ENCODE peak calls at places on chromosome 2, in seven cellular contexts. J is fibroblast of pulmonary artery, U is dorsolateral prefrontal cortex, T is cardiac muscle cell, C is thoracic aorta, B is gastrocnemius medialis, S is lung. I is an unnamed sample.

GRCh38 chr2:67217398-67217797 is 179.7 kb upstream of the ETAA1 start:
- DNase-seq in T (no peak), B (no peak), S (no peak), J (no peak), C (no peak), U (no peak), I (no peak)

GRCh38 chr2:33469238-33469637 is 7.2 kb upstream of the RASGRP3 start:
- DNase-seq in C (no peak), T (no peak), S (no peak), J (no peak), U (no peak), B (no peak), I (no peak)

GRCh38 chr2:224263571-224264043 is 138.3 kb downstream of the FAM124B start:
- DNase-seq in C (no peak), B (no peak), U (no peak), T (no peak), S (no peak), J (peak), I (no peak)

GRCh38 chr2:28413152-28413895 is 20.7 kb downstream of the FOSL2 start:
- DNase-seq in U (no peak), S (no peak), J (no peak), C (no peak), T (no peak), B (no peak), I (no peak)

GRCh38 chr2:51535763-51536162 is 503.8 kb upstream of the NRXN1 start:
- DNase-seq in U (no peak), T (no peak), C (no peak), J (no peak), S (no peak), B (no peak), I (no peak)

GRCh38 chr2:54106631-54107454 is 8.6 kb upstream of the ACYP2 start:
- DNase-seq in T (peak), U (peak), J (peak), C (no peak), S (no peak), B (no peak), I (peak)

GRCh38 chr2:138395565-138396306 is 105.8 kb upstream of the SPOPL start:
- DNase-seq in S (no peak), B (no peak), J (peak), U (no peak), T (no peak), C (no peak), I (peak)

GRCh38 chr2:74051504-74051903 is 66.8 kb downstream of the TET3 start:
- DNase-seq in S (no peak), T (no peak), U (no peak), B (no peak), C (no peak), J (no peak), I (no peak)

GRCh38 chr2:26566081-26566375 is 75.1 kb downstream of the CIB4 start:
- DNase-seq in B (no peak), C (no peak), S (no peak), J (no peak), T (no peak), U (no peak), I (no peak)

GRCh38 chr2:54386993-54387590 is 69.0 kb upstream of the SPTBN1 start:
- DNase-seq in C (no peak), J (peak), T (no peak), B (peak), S (no peak), U (no peak), I (peak)

GRCh38 chr2:88601302-88601701 is 26.0 kb downstream of the EIF2AK3 start:
- DNase-seq in T (peak), B (no peak), J (peak), U (no peak), S (no peak), C (no peak), I (no peak)

GRCh38 chr2:48601349-48601748 is 16.3 kb upstream of the GTF2A1L start:
- DNase-seq in J (peak), T (peak), B (no peak), S (no peak), U (peak), C (no peak), I (no peak)

GRCh38 chr2:23502096-23502495 is 117.1 kb downstream of the KLHL29 start:
- DNase-seq in B (no peak), T (no peak), S (no peak), C (no peak), J (peak), U (peak), I (no peak)

GRCh38 chr2:75560768-75561565 is at the start of gene EVA1A:
- DNase-seq in T (peak), B (no peak), C (no peak), J (peak), S (peak), U (no peak), I (peak)

GRCh38 chr2:75562513-75562864 is 1.8 kb upstream of the EVA1A start:
- DNase-seq in B (no peak), C (no peak), J (no peak), U (no peak), T (no peak), S (peak), I (no peak)

GRCh38 chr2:75560022-75560767 is 544 bp downstream of the EVA1A start:
- DNase-seq in C (no peak), T (peak), J (peak), U (no peak), S (peak), B (no peak), I (no peak)

GRCh38 chr2:75563591-75563990 is 2.9 kb upstream of the EVA1A start:
- DNase-seq in S (peak), U (no peak), T (no peak), B (no peak), J (no peak), C (no peak), I (no peak)

DNA sequence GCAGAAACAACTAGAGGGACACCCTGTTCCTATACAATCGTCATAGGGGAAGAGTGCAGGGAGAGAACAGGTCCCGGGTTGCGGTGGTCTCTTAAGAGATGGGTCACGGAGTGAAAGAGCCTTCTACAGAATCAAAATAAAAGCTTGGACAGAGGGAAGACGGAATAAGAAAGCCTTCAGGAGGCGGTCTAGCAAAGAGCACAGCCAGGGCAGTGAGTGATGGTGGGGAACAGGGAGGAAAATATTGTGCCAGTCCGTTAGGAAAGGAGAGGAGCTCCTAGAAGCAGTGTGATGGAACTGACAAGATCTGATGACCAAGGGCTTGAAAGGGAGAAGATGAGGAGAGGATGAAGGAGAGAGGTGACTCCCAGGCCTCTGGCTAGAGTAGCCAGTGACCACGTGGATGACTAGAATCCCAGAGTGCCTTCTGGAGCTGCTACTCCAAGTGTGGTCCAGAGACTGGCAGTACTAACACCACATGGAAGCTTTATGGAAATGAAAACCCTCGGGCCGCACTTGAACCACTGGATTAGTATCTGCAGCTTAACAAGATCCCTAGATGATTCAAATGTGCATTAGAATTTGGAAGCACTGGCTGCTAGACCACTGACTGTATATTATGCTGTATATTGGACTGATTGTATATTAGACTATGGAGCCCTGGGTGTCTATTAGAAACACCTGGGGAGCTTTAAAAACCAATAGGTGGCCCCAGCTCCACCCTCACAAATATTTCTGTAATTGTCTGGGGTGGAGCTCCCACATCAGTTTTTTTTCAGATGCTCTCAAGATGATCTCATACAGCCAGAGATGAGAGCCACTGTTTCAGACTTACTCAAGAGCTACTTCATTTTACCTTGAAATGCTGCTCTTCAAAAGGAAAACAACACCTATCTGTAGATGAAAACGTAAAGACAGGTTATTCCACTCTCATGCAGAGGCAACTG is 1.1 kb upstream of the EVA1A start:
- DNase-seq in J (no peak), B (no peak), U (no peak), S (peak), C (no peak), T (no peak), I (no peak)
- H3K4me3 ChIP-seq in J (peak), B (no peak), U (no peak), S (no peak), C (no peak), T (peak), I (peak)

DNA sequence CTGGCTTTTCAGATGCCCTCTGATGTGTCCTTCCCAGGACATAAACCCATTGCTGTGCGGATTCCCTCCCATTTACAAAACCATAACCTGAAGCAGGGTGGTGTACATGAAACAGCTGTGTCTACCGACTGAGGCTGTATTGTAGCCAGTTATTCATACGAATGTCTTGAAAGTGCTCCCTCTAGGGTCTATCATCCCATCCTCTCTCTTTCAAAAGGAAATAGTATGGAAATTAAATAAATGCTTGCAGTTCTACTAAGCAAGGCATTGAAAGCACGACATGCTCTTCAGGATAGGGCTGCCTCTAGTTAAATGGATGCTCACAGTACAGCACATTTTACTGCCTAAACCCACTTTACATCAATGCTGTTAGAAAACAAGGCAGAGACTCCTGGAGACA is 112.2 kb upstream of the PXDN start:
- DNase-seq in C (no peak), S (no peak), J (no peak), T (no peak), B (no peak), U (no peak), I (no peak)
- TF ChIP-seq CTCF in C (no peak), S (no peak), J (no peak), T (no peak), B (no peak), U (no peak), I (peak)

GRCh38 chr2:101113441-101114267 is 37.5 kb downstream of the TBC1D8 start:
- DNase-seq in U (no peak), C (no peak), B (no peak), S (no peak), T (no peak), J (peak), I (no peak)

GRCh38 chr2:101111262-101111838 is 39.8 kb downstream of the TBC1D8 start:
- DNase-seq in T (no peak), J (no peak), U (no peak), B (peak), C (no peak), S (no peak), I (no peak)

GRCh38 chr2:101111917-101112771 is 39.0 kb downstream of the TBC1D8 start:
- DNase-seq in B (peak), S (no peak), J (peak), U (no peak), C (no peak), T (peak), I (no peak)

GRCh38 chr2:101114268-101114783 is 36.9 kb downstream of the TBC1D8 start:
- DNase-seq in U (no peak), C (no peak), B (no peak), T (no peak), S (no peak), J (no peak), I (no peak)

DNA sequence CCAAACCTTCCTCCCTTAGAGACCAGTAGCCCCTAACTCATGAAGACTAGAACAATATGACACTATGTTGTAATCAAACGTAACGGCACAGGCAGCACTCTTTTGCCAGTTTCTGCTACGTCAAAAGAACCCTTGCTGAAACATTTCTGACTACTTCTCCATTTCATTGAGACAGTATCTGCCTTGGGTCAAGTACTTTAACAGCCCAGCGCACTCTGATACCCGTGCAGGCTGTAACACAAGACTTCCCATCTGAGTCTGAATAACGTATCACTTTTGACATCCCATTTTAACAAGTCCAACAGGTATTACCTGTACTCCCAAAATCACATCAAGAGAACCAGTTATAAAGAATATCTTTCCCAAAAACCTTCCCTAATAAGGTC is 38.4 kb downstream of the TBC1D8 start:
- DNase-seq in J (no peak), B (no peak), S (no peak), T (no peak), C (no peak), U (no peak), I (no peak)
- H3K4me3 ChIP-seq in J (no peak), B (no peak), S (no peak), T (no peak), C (no peak), U (no peak), I (no peak)

DNA sequence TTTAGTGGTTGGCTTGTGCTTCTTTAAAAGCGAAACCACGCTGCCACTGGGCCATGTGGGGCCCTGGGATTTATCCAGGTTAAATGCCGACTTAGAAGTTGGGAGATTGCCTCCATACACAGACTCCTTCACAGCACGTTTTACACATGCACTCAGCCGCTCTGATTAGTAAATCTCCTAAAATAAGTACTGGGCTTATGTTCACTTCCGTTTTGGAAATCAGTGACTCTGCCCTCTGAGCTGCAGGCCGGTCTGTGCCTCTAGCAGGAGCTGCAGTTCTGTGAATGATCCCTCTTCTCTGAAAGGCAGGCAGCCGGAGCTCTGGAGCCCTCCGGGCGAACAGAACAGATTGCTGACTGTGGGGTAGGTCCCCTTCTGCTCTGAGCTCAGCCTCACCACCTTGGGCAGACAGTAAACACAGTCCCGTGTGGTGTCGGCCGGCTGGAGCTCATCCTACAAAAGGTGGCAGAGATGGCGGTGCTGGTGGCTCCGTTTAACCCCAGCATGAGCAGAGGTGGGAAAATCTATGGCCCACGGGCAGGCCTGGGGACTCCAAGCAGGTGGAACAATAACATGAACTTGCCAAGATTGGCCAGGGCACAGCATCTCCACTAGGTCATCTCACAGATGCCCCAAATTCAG is 9.8 kb upstream of the RAB17 start:
- DNase-seq in B (peak), C (no peak), T (no peak), S (no peak), J (peak), U (no peak), I (no peak)
- TF ChIP-seq CTCF in B (peak), C (peak), T (peak), S (no peak), J (peak), U (no peak), I (no peak)

I was measured in astrocyte of the cerebellum.